ENCODE peak calls at places on chromosomes 7 and 10, in four cellular contexts. P is HCT116, Q is fibroblast of the aortic adventitia, T is tibial artery. J is an unnamed sample.

GRCh38 chr7:38506756-38507155 is 124.4 kb downstream of the AMPH start:
- DNase-seq in Q (peak; percentile 31), P (no peak), T (no peak), J (no peak)

GRCh38 chr10:45673074-45673628 is 579 bp upstream of the ZFAND4 start:
- DNase-seq in T (no peak), P (no peak), Q (no peak), J (no peak)

GRCh38 chr10:11551915-11552602 is 59.4 kb downstream of the USP6NL start:
- DNase-seq in Q (peak; percentile 95), P (peak; percentile 89), T (no peak), J (no peak)

GRCh38 chr7:48087349-48087748 is 1.7 kb upstream of the UPP1 start:
- DNase-seq in P (no peak), Q (peak; percentile 82), T (no peak), J (no peak)

GRCh38 chr7:6576024-6576866 is 1.0 kb upstream of the ZDHHC4 start:
- DNase-seq in P (no peak), Q (no peak), T (no peak), J (no peak)

GRCh38 chr10:43952760-43953159 is 304.1 kb upstream of the ZNF32 start:
- DNase-seq in Q (no peak), P (no peak), T (no peak), J (no peak)

GRCh38 chr7:665251-665650 is 61.2 kb upstream of the DNAAF5 start:
- DNase-seq in Q (peak; percentile 63), T (peak; percentile 66), P (no peak), J (no peak)

GRCh38 chr10:93917814-93918213 is 24.0 kb downstream of the SLC35G1 start:
- DNase-seq in Q (no peak), P (no peak), T (no peak), J (no peak)

GRCh38 chr7:127904706-127905056 is 126.6 kb downstream of the LRRC4 start:
- DNase-seq in T (no peak), P (no peak), Q (no peak), J (no peak)

GRCh38 chr7:41148521-41148951 is 554.4 kb downstream of the INHBA start:
- DNase-seq in P (peak; percentile 8), T (no peak), Q (peak; percentile 89), J (no peak)

GRCh38 chr10:34866848-34867247 is 51.8 kb upstream of the PARD3 start:
- DNase-seq in T (no peak), Q (no peak), P (no peak), J (no peak)

DNA sequence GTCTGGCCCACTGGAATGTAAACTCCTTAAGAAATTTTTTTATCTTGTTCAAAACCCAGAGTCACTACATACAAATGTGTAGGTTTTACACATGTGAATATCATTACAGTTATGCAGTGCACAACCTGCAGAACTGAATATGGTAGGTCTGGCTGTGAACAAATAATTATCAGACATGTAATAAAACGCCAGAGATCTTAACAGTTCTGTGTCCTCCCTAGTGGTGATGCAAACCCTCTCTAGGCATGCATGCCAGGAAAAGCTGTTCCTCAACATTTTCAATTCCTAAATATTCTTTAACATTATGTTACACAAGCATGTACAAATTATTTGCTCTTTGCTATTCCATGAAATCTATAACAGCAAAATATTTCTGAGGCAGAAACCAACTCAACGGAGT is 124.6 kb downstream of the IMMP2L start:
- DNase-seq in T (no peak), Q (no peak), P (no peak), J (no peak)
- TF ChIP-seq CTCF in T (no peak), Q (no peak), P (no peak), J (no peak)

GRCh38 chr10:4708123-4708759 is 117.8 kb upstream of the AKR1E2 start:
- DNase-seq in T (no peak), Q (no peak), P (no peak), J (no peak)
- TF ChIP-seq CTCF in T (no peak), Q (peak; percentile 15), P (peak; percentile 17), J (no peak)

GRCh38 chr10:114402871-114403544 is 1.3 kb downstream of the AFAP1L2 start:
- DNase-seq in Q (no peak), T (no peak), P (no peak), J (no peak)
- TF ChIP-seq CTCF in Q (no peak), T (no peak), P (no peak), J (no peak)

GRCh38 chr10:113273877-113274829 is 278.7 kb upstream of the HABP2 start:
- DNase-seq in T (peak; percentile 76), P (no peak), Q (peak; percentile 86), J (no peak)
- TF ChIP-seq CTCF in T (no peak), P (no peak), Q (no peak), J (no peak)

GRCh38 chr10:49408437-49409306 is 12.8 kb upstream of the DRGX start:
- DNase-seq in P (peak; percentile 16), T (no peak), Q (peak; percentile 2), J (no peak)
- TF ChIP-seq CTCF in P (peak; percentile 48), T (no peak), Q (peak; percentile 36), J (no peak)

GRCh38 chr10:48820231-48820630 is 119.4 kb downstream of the LRRC18 start:
- DNase-seq in T (no peak), P (no peak), Q (no peak), J (no peak)

GRCh38 chr10:48820699-48821098 is 118.9 kb downstream of the LRRC18 start:
- DNase-seq in Q (no peak), P (no peak), T (no peak), J (no peak)

GRCh38 chr10:48819806-48820205 is 119.8 kb downstream of the LRRC18 start:
- DNase-seq in P (no peak), T (no peak), Q (no peak), J (no peak)

GRCh38 chr10:48821692-48822091 is 117.9 kb downstream of the LRRC18 start:
- DNase-seq in T (no peak), P (no peak), Q (no peak), J (no peak)

DNA sequence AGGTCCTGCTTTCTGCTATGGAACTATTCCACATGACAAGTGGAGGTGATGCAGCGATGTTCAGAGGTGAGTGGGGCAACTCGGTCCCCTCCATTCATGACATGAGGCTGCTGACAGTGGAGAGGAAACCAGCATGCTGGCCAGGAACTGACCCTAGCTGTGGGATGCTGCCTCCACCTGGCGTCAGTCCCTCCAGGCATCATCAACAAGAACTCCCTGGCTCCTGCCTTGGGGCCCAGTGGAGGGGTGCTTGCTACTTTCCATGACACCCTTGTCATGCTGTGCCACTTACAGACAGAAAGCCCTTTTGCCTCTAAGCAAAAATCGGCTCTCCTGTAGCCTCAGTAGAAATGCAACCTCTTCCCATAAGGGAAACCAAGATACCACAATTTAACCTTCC is 118.5 kb downstream of the LRRC18 start:
- DNase-seq in P (no peak), Q (no peak), T (no peak), J (no peak)
- TF ChIP-seq CTCF in P (no peak), Q (no peak), T (no peak), J (no peak)

DNA sequence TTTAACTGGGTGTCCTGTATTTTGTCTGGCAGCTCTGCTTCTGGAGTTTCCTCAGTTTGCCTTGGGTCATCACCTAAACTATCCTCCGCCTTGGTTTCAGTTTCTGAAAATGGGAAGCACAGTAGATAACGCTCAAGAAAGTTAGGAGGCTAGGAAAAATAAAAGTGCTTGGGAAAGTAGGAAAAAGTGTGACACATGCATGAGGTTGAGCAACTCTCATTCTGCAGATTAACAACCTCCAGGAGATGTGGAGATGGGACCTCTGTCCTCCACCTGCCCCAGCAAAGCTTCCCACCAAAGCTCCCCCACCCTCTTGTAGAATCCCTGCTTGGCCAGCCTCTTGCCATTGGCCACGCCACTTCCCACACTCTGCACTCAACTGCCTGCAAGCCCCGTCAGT is 13.1 kb upstream of the ZCCHC24 start:
- DNase-seq in P (no peak), Q (no peak), T (no peak), J (no peak)
- TF ChIP-seq CTCF in P (no peak), Q (no peak), T (no peak), J (no peak)

DNA sequence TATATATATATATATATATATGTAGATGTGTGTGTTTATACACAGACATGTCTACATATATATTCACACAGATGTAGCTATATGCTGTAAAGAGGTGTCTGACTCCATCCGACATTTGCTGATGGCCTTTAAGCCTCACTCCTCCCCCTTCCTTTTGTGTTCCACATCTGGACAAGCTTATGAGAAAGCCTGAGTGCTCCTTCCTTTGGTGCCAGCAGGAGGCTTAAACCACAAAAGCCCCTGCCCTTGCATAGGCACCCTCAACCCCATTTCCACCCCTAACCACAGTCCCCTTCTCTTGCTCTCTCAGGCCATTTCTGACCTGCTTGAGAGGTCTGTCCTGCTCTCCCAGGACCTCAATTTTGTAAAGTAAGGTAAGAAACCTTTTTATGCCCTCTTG is 98.7 kb downstream of the SVOPL start:
- DNase-seq in T (no peak), Q (no peak), P (no peak), J (no peak)
- TF ChIP-seq CTCF in T (no peak), Q (no peak), P (no peak), J (no peak)

DNA sequence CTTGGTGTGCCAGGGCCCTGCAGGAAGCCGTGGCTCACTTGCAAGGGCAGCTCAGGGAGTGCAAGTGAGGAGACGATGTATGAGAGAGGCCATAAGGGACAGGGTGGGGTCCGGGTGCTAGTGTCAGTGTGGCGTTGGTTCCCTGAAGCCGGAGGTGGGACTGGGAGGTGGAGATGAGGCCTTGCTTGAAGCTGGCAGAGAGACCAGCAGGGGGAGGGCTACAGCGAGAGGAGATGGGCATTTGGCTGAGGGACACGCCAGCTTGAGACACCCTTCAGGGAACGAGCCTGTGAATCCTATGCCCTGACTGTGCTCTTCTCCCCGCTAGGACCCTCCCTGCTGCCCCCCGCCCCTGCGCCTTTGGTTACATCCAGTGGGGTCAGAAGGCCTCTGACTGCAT is 529.1 kb downstream of the TCERG1L start:
- DNase-seq in P (no peak), T (no peak), Q (no peak), J (no peak)
- TF ChIP-seq CTCF in P (no peak), T (no peak), Q (no peak), J (no peak)